ENCODE peak calls at places on chromosome 4, in seven cellular contexts. P is brain microvascular endothelial cell, D is endodermal cell, U is RWPE1, I is esophagus squamous epithelium, Y is sigmoid colon, S is mucosa of descending colon. F is an unnamed sample.

GRCh38 chr4:4852591-4853362 is 6.7 kb upstream of the MSX1 start:
- DNase-seq in P (peak; percentile 76), D (peak; percentile 88), U (peak; percentile 30), I (no peak), Y (peak; percentile 61), S (no peak), F (no peak)

GRCh38 chr4:111630705-111631104 is 514.5 kb upstream of the FAM241A start:
- DNase-seq in P (no peak), D (no peak), U (no peak), I (no peak), Y (no peak), S (no peak), F (no peak)

GRCh38 chr4:105306820-105307219 is 160.1 kb downstream of the TET2 start:
- DNase-seq in P (no peak), D (no peak), U (no peak), I (no peak), Y (no peak), S (no peak), F (no peak)

GRCh38 chr4:109206610-109207009 is 95.8 kb downstream of the COL25A1 start:
- DNase-seq in P (no peak), D (peak; percentile 48), U (no peak), I (no peak), Y (no peak), S (no peak), F (no peak)

GRCh38 chr4:242121-242848 is 63.0 kb downstream of the ZNF732 start:
- DNase-seq in P (peak; percentile 46), D (peak; percentile 64), U (no peak), I (no peak), Y (peak; percentile 84), S (peak; percentile 71), F (no peak)

GRCh38 chr4:184385705-184386141 is 88.6 kb downstream of the IRF2 start:
- DNase-seq in P (no peak), D (peak; percentile 53), U (no peak), I (no peak), Y (peak; percentile 72), S (peak; percentile 88), F (no peak)

GRCh38 chr4:164935363-164935762 is 42.1 kb downstream of the TRIM61 start:
- DNase-seq in P (peak; percentile 11), D (peak; percentile 75), U (no peak), I (no peak), Y (no peak), S (no peak), F (no peak)

GRCh38 chr4:15920723-15921591 is 17.6 kb downstream of the FGFBP1 start:
- DNase-seq in P (peak; percentile 100), D (no peak), U (peak; percentile 72), I (peak; percentile 3), Y (no peak), S (peak; percentile 60), F (no peak)

GRCh38 chr4:153114771-153115321 is 89.4 kb upstream of the TRIM2 start:
- DNase-seq in P (peak; percentile 78), D (no peak), U (peak; percentile 38), I (no peak), Y (no peak), S (peak; percentile 15), F (no peak)

GRCh38 chr4:149980125-149980682 is 98.0 kb upstream of the DCLK2 start:
- DNase-seq in P (no peak), D (no peak), U (no peak), I (no peak), Y (no peak), S (no peak), F (no peak)

GRCh38 chr4:176437756-176438155 is 118.0 kb downstream of the SPCS3 start:
- DNase-seq in P (no peak), D (no peak), U (no peak), I (no peak), Y (no peak), S (no peak), F (no peak)

GRCh38 chr4:15420642-15421041 is 7.2 kb upstream of the C1QTNF7 start:
- DNase-seq in P (peak; percentile 77), D (no peak), U (no peak), I (no peak), Y (no peak), S (no peak), F (no peak)

GRCh38 chr4:1870578-1871443 is at the start of gene NSD2:
- DNase-seq in P (peak; percentile 75), D (peak; percentile 92), U (peak; percentile 91), I (peak; percentile 27), Y (peak; percentile 93), S (peak; percentile 92), F (peak; percentile 87)

GRCh38 chr4:159400782-159401712 is 298.2 kb downstream of the RAPGEF2 start:
- DNase-seq in P (peak; percentile 46), D (no peak), U (no peak), I (no peak), Y (no peak), S (no peak), F (no peak)

GRCh38 chr4:81164623-81165416 is 50.2 kb downstream of the PRKG2 start:
- DNase-seq in P (peak; percentile 51), D (no peak), U (peak; percentile 54), I (no peak), Y (no peak), S (peak; percentile 33), F (no peak)

GRCh38 chr4:128862608-128863313 is 53.3 kb downstream of the JADE1 start:
- DNase-seq in P (no peak), D (no peak), U (no peak), I (no peak), Y (no peak), S (no peak), F (no peak)

GRCh38 chr4:166222271-166222670 is 349.2 kb downstream of the TLL1 start:
- DNase-seq in P (no peak), D (no peak), U (no peak), I (no peak), Y (no peak), S (no peak), F (no peak)

GRCh38 chr4:4575284-4576211 is 33.7 kb upstream of the STX18 start:
- DNase-seq in P (peak; percentile 6), D (peak; percentile 93), U (peak; percentile 14), I (no peak), Y (peak; percentile 66), S (peak; percentile 73), F (peak; percentile 69)

GRCh38 chr4:71346710-71347109 is 7.9 kb downstream of the SLC4A4 start:
- DNase-seq in P (no peak), D (no peak), U (no peak), I (no peak), Y (no peak), S (no peak), F (no peak)

DNA sequence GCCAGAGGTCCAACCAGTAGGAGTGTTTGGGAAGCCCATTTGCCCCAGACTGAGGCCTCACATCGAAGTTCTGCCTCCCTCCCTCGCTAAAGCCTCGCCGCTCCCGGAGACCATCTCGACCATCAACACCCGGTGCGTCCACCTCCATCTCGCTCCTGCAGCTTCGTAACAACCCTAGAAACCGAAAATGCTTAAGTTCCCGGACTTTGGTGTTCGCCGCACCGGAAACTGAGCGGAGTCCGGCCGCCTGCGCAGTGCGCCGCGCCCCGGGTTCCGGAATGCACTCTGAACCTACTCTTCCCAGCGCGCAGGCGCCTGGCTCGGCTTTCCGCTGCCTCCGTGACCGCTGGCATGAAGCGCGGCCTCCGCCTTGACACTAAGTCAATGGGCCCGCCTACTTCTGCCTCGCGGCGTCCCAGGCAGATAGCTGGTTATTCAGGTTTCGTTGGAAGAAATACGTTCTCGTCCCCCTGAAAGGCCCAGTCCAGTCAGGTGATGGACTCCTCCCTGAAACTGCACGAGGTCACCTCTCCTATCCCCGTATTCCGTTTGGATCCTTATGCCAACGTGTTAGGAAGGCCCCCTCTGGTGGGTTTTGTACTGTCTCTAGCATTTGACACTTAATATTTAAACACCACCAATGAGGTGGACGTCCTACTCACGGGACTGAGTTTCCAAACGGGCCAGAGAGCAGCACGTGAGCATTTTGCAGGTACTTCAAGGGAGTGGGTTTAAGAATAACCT is 21.4 kb downstream of the FABP2 start:
- DNase-seq in P (peak; percentile 90), D (peak; percentile 98), U (peak; percentile 89), I (no peak), Y (peak; percentile 96), S (peak; percentile 97), F (peak; percentile 90)
- TF ChIP-seq CTCF in P (peak; percentile 30), D (peak; percentile 57), U (no peak), I (peak; percentile 4), Y (no peak), S (peak; percentile 9), F (peak; percentile 36)

GRCh38 chr4:118883861-118884260 is 4.8 kb upstream of the SYNPO2 start:
- DNase-seq in P (no peak), D (no peak), U (no peak), I (no peak), Y (no peak), S (no peak), F (no peak)
- TF ChIP-seq CTCF in P (peak; percentile 50), D (peak; percentile 55), U (no peak), I (no peak), Y (no peak), S (no peak), F (no peak)

GRCh38 chr4:28690890-28691289 is 1830.2 kb downstream of the STIM2 start:
- DNase-seq in P (no peak), D (no peak), U (no peak), I (no peak), Y (no peak), S (no peak), F (no peak)

GRCh38 chr4:28682872-28683271 is 1822.2 kb downstream of the STIM2 start:
- DNase-seq in P (no peak), D (no peak), U (no peak), I (no peak), Y (no peak), S (no peak), F (no peak)

DNA sequence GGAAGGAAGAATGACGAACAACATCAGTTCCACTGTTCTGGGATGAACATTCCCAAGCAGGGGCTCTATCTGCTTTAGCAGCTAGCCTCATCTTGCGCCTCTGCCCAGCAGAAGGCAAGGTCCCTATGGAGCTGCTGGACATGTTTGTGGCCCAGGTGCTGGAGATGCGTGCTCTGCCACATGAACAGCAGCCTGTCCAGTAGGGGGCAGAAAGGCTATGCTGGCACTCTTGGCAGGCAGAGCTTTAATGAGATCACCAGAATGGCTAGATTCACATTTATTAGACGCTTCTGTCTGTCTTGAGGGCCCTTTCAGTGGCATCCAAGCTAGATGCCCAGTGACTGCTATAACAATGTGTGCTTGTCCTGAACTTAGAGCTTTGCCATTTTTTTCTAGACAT is 1826.0 kb downstream of the STIM2 start:
- DNase-seq in P (peak; percentile 27), D (peak; percentile 89), U (no peak), I (no peak), Y (no peak), S (peak; percentile 5), F (peak; percentile 15)
- TF ChIP-seq CTCF in P (peak; percentile 79), D (peak; percentile 92), U (no peak), I (no peak), Y (no peak), S (no peak), F (peak; percentile 72)

GRCh38 chr4:155761916-155762315 is 3.1 kb downstream of the GUCY1B1 start:
- DNase-seq in P (no peak), D (no peak), U (no peak), I (no peak), Y (no peak), S (no peak), F (no peak)

GRCh38 chr4:155761047-155761446 is 2.2 kb downstream of the GUCY1B1 start:
- DNase-seq in P (no peak), D (no peak), U (no peak), I (no peak), Y (no peak), S (no peak), F (no peak)

GRCh38 chr4:155757745-155758265 is 1.0 kb upstream of the GUCY1B1 start:
- DNase-seq in P (no peak), D (no peak), U (no peak), I (no peak), Y (no peak), S (no peak), F (no peak)

GRCh38 chr4:155759372-155760252 is 791 bp downstream of the GUCY1B1 start:
- DNase-seq in P (no peak), D (peak; percentile 72), U (peak; percentile 9), I (no peak), Y (peak; percentile 89), S (peak; percentile 14), F (peak; percentile 44)

GRCh38 chr4:155758500-155759371 is at the start of gene GUCY1B1:
- DNase-seq in P (peak; percentile 94), D (peak; percentile 97), U (peak; percentile 90), I (peak; percentile 43), Y (peak; percentile 98), S (peak; percentile 75), F (peak; percentile 70)
- TF ChIP-seq CTCF in P (peak; percentile 52), D (peak; percentile 62), U (no peak), I (peak; percentile 5), Y (peak; percentile 44), S (no peak), F (peak; percentile 41)